ENCODE peak calls at places on chromosomes 11 and 22, in six cellular contexts. L is mesenchymal stem cell; K is cardiac muscle cell; R is CD4-positive, alpha-beta memory T cell; X is CD4-positive, CD25-positive, alpha-beta regulatory T cell; W is CD8-positive, alpha-beta T cell. M is an unnamed sample. For H3K4me1, the result is how much of the 10 kb centered on the place peaks cover.

GRCh38 chr22:32880906-32881596 is 79.5 kb downstream of the TIMP3 start:
- DNase-seq in L (peak), K (peak), R (no peak), X (peak), W (no peak), M (no peak)

GRCh38 chr11:45045692-45046471 is 95.2 kb upstream of the TP53I11 start:
- DNase-seq in L (peak), K (no peak), R (no peak), X (peak), W (no peak), M (peak)

GRCh38 chr11:5339771-5340322 is 3.5 kb downstream of the OR51B5 start:
- DNase-seq in L (no peak), K (no peak), R (no peak), X (no peak), W (no peak), M (no peak)

GRCh38 chr11:2768471-2769408 is 68.9 kb upstream of the KCNQ1OT1 start:
- DNase-seq in L (peak), K (no peak), R (no peak), X (no peak), W (no peak), M (peak)

GRCh38 chr22:43183496-43184263 is 3.3 kb downstream of the TTLL12 start:
- DNase-seq in L (peak), K (no peak), R (no peak), X (no peak), W (no peak), M (peak)

GRCh38 chr22:30742291-30743256 is 47.9 kb downstream of the OSBP2 start:
- DNase-seq in L (no peak), K (no peak), R (no peak), X (peak), W (no peak), M (no peak)

GRCh38 chr11:85866137-85866827 is 11.1 kb downstream of the CCDC83 start:
- DNase-seq in L (no peak), K (no peak), R (no peak), X (no peak), W (no peak), M (no peak)

GRCh38 chr11:20647976-20648565 is 21.3 kb upstream of the NELL1 start:
- DNase-seq in L (peak), K (peak), R (peak), X (peak), W (peak), M (peak)

GRCh38 chr22:24094966-24095365 is 83.9 kb downstream of the CABIN1 start:
- DNase-seq in L (no peak), K (no peak), R (no peak), X (no peak), W (no peak), M (no peak)

GRCh38 chr11:130209128-130209932 is 49.7 kb downstream of the ST14 start:
- DNase-seq in L (no peak), K (no peak), R (no peak), X (no peak), W (no peak), M (no peak)

GRCh38 chr22:42637555-42637954 is 2.8 kb downstream of the ATP5MGL start:
- DNase-seq in L (no peak), K (no peak), R (no peak), X (no peak), W (no peak), M (no peak)

GRCh38 chr11:73198677-73199076 is 19.4 kb upstream of the P2RY2 start:
- DNase-seq in L (peak), K (peak), R (no peak), X (no peak), W (no peak), M (no peak)

GRCh38 chr11:110991621-110992355 is 253.7 kb upstream of the POU2AF2 start:
- DNase-seq in L (peak), K (no peak), R (no peak), X (no peak), W (no peak), M (no peak)

GRCh38 chr22:19577422-19577966 is 53.3 kb upstream of the CLDN5 start:
- DNase-seq in L (no peak), K (peak), R (no peak), X (no peak), W (no peak), M (no peak)

GRCh38 chr22:50526849-50527801 is 1.7 kb upstream of the SCO2 start:
- DNase-seq in L (peak), K (peak), R (peak), X (peak), W (peak), M (no peak)
- H3K27ac ChIP-seq in L (no peak), K (peak), R (peak), X (peak), W (peak), M (peak)

GRCh38 chr11:12539570-12539969 is 134.7 kb upstream of the TEAD1 start:
- DNase-seq in L (peak), K (no peak), R (no peak), X (no peak), W (no peak), M (peak)
- H3K4me1 ChIP-seq in L (under half), K (under half), R (under half), X (under half), W (under half), M (under half)

DNA sequence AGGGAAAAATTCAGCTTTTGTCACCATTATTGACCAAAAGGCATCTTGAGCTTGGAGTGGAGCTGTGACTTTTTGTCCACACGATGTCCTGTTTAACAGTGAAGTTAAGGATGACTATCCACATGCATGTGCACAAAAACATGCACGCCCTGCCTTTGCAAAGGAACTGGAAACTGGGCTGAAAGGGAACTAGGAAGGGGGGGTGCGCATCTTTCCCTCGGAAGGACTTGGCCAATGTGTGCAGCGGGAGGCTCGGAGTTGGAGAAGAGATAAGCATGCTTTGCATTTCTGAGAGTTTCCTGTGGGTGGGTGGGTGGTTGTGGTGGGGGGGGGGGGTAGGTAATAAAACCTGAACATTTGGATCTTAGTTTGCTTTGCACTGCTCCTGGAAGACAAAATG is 421 bp upstream of the KIRREL3 start:
- DNase-seq in L (no peak), K (no peak), R (no peak), X (no peak), W (no peak), M (no peak)
- H3K4me3 ChIP-seq in L (peak), K (peak), R (no peak), X (no peak), W (no peak), M (peak)

DNA sequence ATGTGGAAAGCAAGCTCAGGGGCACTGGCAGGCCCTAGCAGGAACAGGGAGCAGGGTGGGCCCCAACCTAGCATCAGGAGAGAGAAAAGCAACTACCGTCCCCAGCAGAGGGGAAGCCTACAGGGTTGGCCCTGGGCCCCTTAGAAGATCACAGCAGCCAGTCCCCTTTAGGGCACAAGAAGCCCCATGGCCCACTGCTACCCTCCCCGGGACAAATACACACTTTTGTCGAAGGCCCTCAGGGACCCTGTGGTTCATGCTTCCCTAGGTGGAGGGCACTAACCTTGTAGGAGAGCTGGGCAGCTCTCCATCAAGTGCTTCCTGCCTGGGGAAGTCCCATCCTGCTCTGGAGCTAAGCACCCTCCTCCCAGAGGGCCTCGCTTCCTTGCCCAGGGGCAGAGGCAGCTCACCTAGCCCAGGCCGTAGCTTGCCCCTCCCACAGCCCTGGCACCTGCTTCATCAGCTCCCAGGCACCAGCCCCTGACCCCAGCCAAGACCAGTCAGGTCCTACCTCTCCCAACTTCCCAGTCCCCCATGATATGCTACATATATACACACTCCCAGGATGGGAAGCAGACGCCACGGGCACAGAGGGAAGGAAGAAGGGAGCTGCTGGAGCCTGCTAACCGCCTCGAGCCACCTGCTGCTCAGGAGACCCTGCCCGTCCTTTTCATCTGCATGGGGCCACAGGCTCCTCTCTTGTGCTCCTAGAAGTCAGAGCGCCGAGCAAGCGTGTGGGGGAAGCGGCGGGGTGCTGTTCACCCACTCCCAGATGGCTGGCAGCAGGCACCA is 20.1 kb downstream of the SUN2 start:
- DNase-seq in L (no peak), K (no peak), R (no peak), X (peak), W (no peak), M (no peak)
- H3K27ac ChIP-seq in L (no peak), K (peak), R (peak), X (peak), W (peak), M (no peak)

GRCh38 chr22:47284822-47285221 is 522.4 kb downstream of the TBC1D22A start:
- DNase-seq in L (no peak), K (no peak), R (no peak), X (no peak), W (no peak), M (no peak)
- H3K4me1 ChIP-seq in L (under half), K (under half), R (under half), X (under half), W (under half), M (under half)

GRCh38 chr11:113314065-113314388 is 356 bp upstream of the TTC12 start:
- DNase-seq in L (no peak), K (no peak), R (no peak), X (no peak), W (no peak), M (peak)
- H3K4me3 ChIP-seq in L (peak), K (peak), R (peak), X (peak), W (peak), M (peak)

GRCh38 chr22:38870791-38871359 is 1.1 kb downstream of the CBX6 start:
- DNase-seq in L (no peak), K (no peak), R (no peak), X (peak), W (no peak), M (no peak)

GRCh38 chr22:38870312-38870741 is 1.7 kb downstream of the CBX6 start:
- DNase-seq in L (peak), K (peak), R (peak), X (peak), W (peak), M (peak)

GRCh38 chr22:38868886-38869381 is 3.1 kb downstream of the CBX6 start:
- DNase-seq in L (peak), K (peak), R (peak), X (peak), W (peak), M (peak)

GRCh38 chr22:38868286-38868721 is 3.7 kb downstream of the CBX6 start:
- DNase-seq in L (no peak), K (no peak), R (no peak), X (no peak), W (no peak), M (peak)

GRCh38 chr22:38869663-38870062 is 2.4 kb downstream of the CBX6 start:
- DNase-seq in L (no peak), K (no peak), R (no peak), X (no peak), W (no peak), M (no peak)
- H3K27ac ChIP-seq in L (no peak), K (no peak), R (peak), X (peak), W (no peak), M (no peak)

DNA sequence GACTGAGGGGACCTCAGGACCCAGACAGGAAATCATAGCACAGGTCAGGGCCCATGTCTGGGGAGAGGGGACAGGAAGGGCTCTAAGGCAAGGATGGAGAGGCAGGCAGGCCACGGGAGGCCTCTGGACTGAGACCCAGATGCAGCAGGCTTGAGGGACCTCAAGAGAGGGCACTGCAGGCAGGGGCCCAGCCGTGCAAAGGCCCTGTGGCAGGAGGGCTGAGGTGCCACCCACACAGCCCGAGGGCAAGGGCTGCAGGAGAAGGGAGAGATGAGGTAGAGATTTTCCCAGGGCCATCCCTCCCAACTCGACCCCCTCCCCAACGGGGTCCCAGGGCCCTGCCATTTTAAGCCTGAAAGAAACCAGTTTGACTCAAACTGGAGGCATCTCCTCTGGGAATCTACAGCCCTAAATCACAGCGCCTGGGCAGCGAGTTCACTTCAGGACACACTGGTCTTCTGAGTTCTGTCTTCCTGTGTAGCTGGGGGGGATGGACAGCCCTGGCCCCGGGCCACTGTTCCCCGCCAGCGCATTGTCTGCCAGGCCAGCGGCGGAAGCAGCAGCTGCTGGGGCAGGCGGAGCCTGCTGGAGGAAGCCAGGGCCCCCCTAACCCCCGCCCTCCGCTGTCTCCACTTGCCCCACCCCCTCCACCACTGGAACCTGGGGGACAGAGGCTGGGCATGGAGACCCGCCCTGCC is 20.3 kb upstream of the WNT7B start:
- DNase-seq in L (peak), K (no peak), R (no peak), X (peak), W (no peak), M (peak)
- H3K4me1 ChIP-seq in L (half or more), K (under half), R (under half), X (under half), W (under half), M (under half)

M was measured in SJSA1.